ENCODE peak calls at places on chromosomes 16 and 17, in nine cellular contexts. K, T, O, W, L, I, R, Y and F are unnamed samples.

GRCh38 chr17:47618416-47618815 is 31.3 kb upstream of the KPNB1 start:
- DNase-seq in K (no peak), T (no peak), O (no peak), W (no peak), L (no peak), I (peak; percentile 22), R (no peak), Y (no peak), F (no peak)

GRCh38 chr17:36947922-36948716 is 635 bp upstream of the AATF start:
- DNase-seq in K (no peak), T (no peak), O (no peak), W (no peak), L (no peak), I (no peak), R (no peak), Y (no peak), F (no peak)

GRCh38 chr16:30562021-30562420 is 3.8 kb upstream of the ZNF764 start:
- DNase-seq in K (no peak), T (peak; percentile 48), O (no peak), W (no peak), L (no peak), I (no peak), R (no peak), Y (no peak), F (no peak)

GRCh38 chr16:57998484-57998883 is 2.0 kb downstream of the ZNF319 start:
- DNase-seq in K (no peak), T (no peak), O (no peak), W (peak; percentile 42), L (no peak), I (no peak), R (peak; percentile 59), Y (no peak), F (peak; percentile 49)

GRCh38 chr17:6546069-6546718 is 10.2 kb downstream of the PITPNM3 start:
- DNase-seq in K (no peak), T (peak; percentile 31), O (no peak), W (no peak), L (no peak), I (peak; percentile 94), R (no peak), Y (no peak), F (no peak)

GRCh38 chr17:7704601-7705268 is at the start of gene EFNB3:
- DNase-seq in K (peak; percentile 82), T (no peak), O (peak; percentile 42), W (no peak), L (no peak), I (peak; percentile 79), R (no peak), Y (peak; percentile 75), F (no peak)

GRCh38 chr17:68973098-68973929 is 18.1 kb upstream of the ABCA8 start:
- DNase-seq in K (no peak), T (no peak), O (no peak), W (no peak), L (no peak), I (no peak), R (no peak), Y (no peak), F (no peak)

GRCh38 chr17:1608676-1609075 is 20.0 kb downstream of the SLC43A2 start:
- DNase-seq in K (no peak), T (no peak), O (no peak), W (no peak), L (no peak), I (no peak), R (no peak), Y (no peak), F (no peak)

GRCh38 chr16:56203052-56203451 is 11.8 kb downstream of the GNAO1 start:
- DNase-seq in K (peak; percentile 21), T (peak; percentile 64), O (peak; percentile 52), W (no peak), L (no peak), I (no peak), R (peak; percentile 27), Y (peak; percentile 21), F (peak; percentile 24)

GRCh38 chr17:1234455-1234854 is 35.8 kb upstream of the BHLHA9 start:
- DNase-seq in K (no peak), T (no peak), O (no peak), W (no peak), L (no peak), I (no peak), R (no peak), Y (no peak), F (no peak)

GRCh38 chr16:88561485-88562369 is 8.5 kb upstream of the ZC3H18 start:
- DNase-seq in K (peak; percentile 62), T (peak; percentile 68), O (no peak), W (no peak), L (no peak), I (peak; percentile 77), R (peak; percentile 29), Y (peak; percentile 59), F (peak; percentile 34)

GRCh38 chr17:46039592-46040186 is 40.6 kb downstream of the STH start:
- DNase-seq in K (no peak), T (no peak), O (no peak), W (no peak), L (no peak), I (no peak), R (no peak), Y (no peak), F (no peak)

GRCh38 chr17:43860077-43860725 is 13.2 kb downstream of the CD300LG start:
- DNase-seq in K (no peak), T (no peak), O (no peak), W (no peak), L (peak; percentile 20), I (no peak), R (no peak), Y (no peak), F (no peak)

GRCh38 chr16:11389631-11390565 is 44.6 kb downstream of the RMI2 start:
- DNase-seq in K (no peak), T (no peak), O (no peak), W (no peak), L (no peak), I (no peak), R (no peak), Y (no peak), F (no peak)

GRCh38 chr16:53129281-53130192 is 74.7 kb downstream of the CHD9 start:
- DNase-seq in K (no peak), T (no peak), O (no peak), W (no peak), L (no peak), I (peak; percentile 50), R (no peak), Y (peak; percentile 0), F (no peak)

GRCh38 chr17:59004338-59005111 is 102.2 kb downstream of the TRIM37 start:
- DNase-seq in K (peak; percentile 76), T (no peak), O (peak; percentile 51), W (no peak), L (peak; percentile 34), I (peak; percentile 78), R (peak; percentile 56), Y (peak; percentile 30), F (peak; percentile 63)

GRCh38 chr16:30351586-30352419 is 3.3 kb downstream of the CD2BP2 start:
- DNase-seq in K (no peak), T (peak; percentile 92), O (peak; percentile 87), W (no peak), L (peak; percentile 91), I (peak; percentile 97), R (no peak), Y (no peak), F (no peak)

GRCh38 chr17:16945513-16946201 is 26.3 kb downstream of the TNFRSF13B start:
- DNase-seq in K (no peak), T (peak; percentile 24), O (no peak), W (no peak), L (no peak), I (peak; percentile 12), R (no peak), Y (peak; percentile 96), F (no peak)

GRCh38 chr17:82952019-82952418 is 112.2 kb upstream of the ZNF750 start:
- DNase-seq in K (no peak), T (peak; percentile 14), O (no peak), W (no peak), L (no peak), I (no peak), R (no peak), Y (no peak), F (no peak)

GRCh38 chr17:60743812-60744211 is 66.2 kb downstream of the BCAS3 start:
- DNase-seq in K (no peak), T (no peak), O (no peak), W (no peak), L (no peak), I (peak; percentile 78), R (no peak), Y (no peak), F (no peak)

GRCh38 chr16:67395458-67396158 is 2.3 kb upstream of the TPPP3 start:
- DNase-seq in K (peak; percentile 34), T (peak; percentile 44), O (no peak), W (no peak), L (no peak), I (peak; percentile 24), R (no peak), Y (peak; percentile 65), F (no peak)

GRCh38 chr17:7862692-7863437 is 5.1 kb downstream of the CYB5D1 start:
- DNase-seq in K (peak; percentile 63), T (no peak), O (no peak), W (no peak), L (no peak), I (peak; percentile 64), R (peak; percentile 46), Y (peak; percentile 47), F (peak; percentile 38)

GRCh38 chr17:31072186-31072585 is 22.6 kb upstream of the NF1 start:
- DNase-seq in K (no peak), T (no peak), O (no peak), W (no peak), L (no peak), I (peak; percentile 15), R (no peak), Y (no peak), F (no peak)

GRCh38 chr16:27625050-27625697 is 75.2 kb downstream of the KATNIP start:
- DNase-seq in K (no peak), T (no peak), O (no peak), W (no peak), L (peak; percentile 30), I (peak; percentile 53), R (no peak), Y (no peak), F (no peak)

GRCh38 chr16:273547-274421 is 2.0 kb downstream of the RGS11 start:
- DNase-seq in K (no peak), T (no peak), O (no peak), W (no peak), L (no peak), I (no peak), R (no peak), Y (peak; percentile 8), F (no peak)

GRCh38 chr17:10070690-10071089 is 127.7 kb downstream of the GAS7 start:
- DNase-seq in K (no peak), T (no peak), O (no peak), W (no peak), L (no peak), I (no peak), R (no peak), Y (no peak), F (no peak)

GRCh38 chr16:89473136-89473712 is 17.1 kb downstream of the ANKRD11 start:
- DNase-seq in K (no peak), T (no peak), O (no peak), W (no peak), L (no peak), I (no peak), R (no peak), Y (no peak), F (no peak)

GRCh38 chr17:9233271-9233599 is 211.9 kb downstream of the NTN1 start:
- DNase-seq in K (no peak), T (peak; percentile 34), O (no peak), W (no peak), L (no peak), I (no peak), R (no peak), Y (no peak), F (no peak)

GRCh38 chr17:17675925-17676534 is 5.2 kb upstream of the RAI1 start:
- DNase-seq in K (no peak), T (peak; percentile 10), O (no peak), W (no peak), L (no peak), I (no peak), R (no peak), Y (peak; percentile 32), F (no peak)

GRCh38 chr17:19736071-19736470 is 12.0 kb downstream of the ALDH3A1 start:
- DNase-seq in K (no peak), T (no peak), O (no peak), W (no peak), L (no peak), I (no peak), R (no peak), Y (no peak), F (no peak)

GRCh38 chr16:50021509-50021908 is 3.5 kb upstream of the CNEP1R1 start:
- DNase-seq in K (no peak), T (no peak), O (no peak), W (no peak), L (no peak), I (peak; percentile 6), R (no peak), Y (no peak), F (no peak)